ENCODE peak calls at places on chromosomes 2 and 18, in nine cellular contexts. One of them, this sample, is unnamed. For H3K4me1, the result is how much of the 10 kb centered on the place peaks cover.

GRCh38 chr18:48391863-48392262 is 17.3 kb downstream of the ZBTB7C start:
- DNase-seq in IMR-90: no peak
- DNase-seq in adrenal gland: peak
- DNase-seq in prostate gland: peak
- DNase-seq in heart left ventricle: peak
- DNase-seq in neural progenitor cell: no peak
- DNase-seq in heart right ventricle: peak
- DNase-seq in SJSA1: no peak
- DNase-seq in A673: no peak
- DNase-seq in this sample: no peak

GRCh38 chr2:61949458-61950107 is 44.1 kb downstream of the COMMD1 start:
- DNase-seq in IMR-90: no peak
- DNase-seq in adrenal gland: no peak
- DNase-seq in prostate gland: peak
- DNase-seq in heart left ventricle: no peak
- DNase-seq in neural progenitor cell: no peak
- DNase-seq in heart right ventricle: no peak
- DNase-seq in SJSA1: no peak
- DNase-seq in A673: no peak
- DNase-seq in this sample: no peak

GRCh38 chr2:11248-11941 is 34.9 kb downstream of the FAM110C start:
- DNase-seq in IMR-90: peak
- DNase-seq in adrenal gland: peak
- DNase-seq in prostate gland: no peak
- DNase-seq in heart left ventricle: no peak
- DNase-seq in neural progenitor cell: peak
- DNase-seq in heart right ventricle: peak
- DNase-seq in SJSA1: peak
- DNase-seq in A673: peak
- DNase-seq in this sample: peak

GRCh38 chr2:217248312-217248935 is 388.6 kb upstream of the TNP1 start:
- DNase-seq in IMR-90: peak
- DNase-seq in adrenal gland: no peak
- DNase-seq in prostate gland: peak
- DNase-seq in heart left ventricle: peak
- DNase-seq in neural progenitor cell: no peak
- DNase-seq in heart right ventricle: peak
- DNase-seq in SJSA1: peak
- DNase-seq in A673: peak
- DNase-seq in this sample: peak

GRCh38 chr2:140808816-140809215 is 1322.0 kb downstream of the LRP1B start:
- DNase-seq in IMR-90: no peak
- DNase-seq in adrenal gland: no peak
- DNase-seq in prostate gland: no peak
- DNase-seq in heart left ventricle: no peak
- DNase-seq in neural progenitor cell: peak
- DNase-seq in heart right ventricle: no peak
- DNase-seq in SJSA1: no peak
- DNase-seq in A673: peak
- DNase-seq in this sample: no peak

GRCh38 chr2:140600116-140600515 is 1530.7 kb downstream of the LRP1B start:
- DNase-seq in IMR-90: peak
- DNase-seq in adrenal gland: no peak
- DNase-seq in prostate gland: no peak
- DNase-seq in heart left ventricle: no peak
- DNase-seq in neural progenitor cell: no peak
- DNase-seq in heart right ventricle: no peak
- DNase-seq in SJSA1: no peak
- DNase-seq in A673: peak
- DNase-seq in this sample: no peak

GRCh38 chr18:54843302-54843701 is 15.0 kb downstream of the RAB27B start:
- DNase-seq in IMR-90: peak
- DNase-seq in adrenal gland: no peak
- DNase-seq in prostate gland: no peak
- DNase-seq in heart left ventricle: no peak
- DNase-seq in neural progenitor cell: no peak
- DNase-seq in heart right ventricle: no peak
- DNase-seq in SJSA1: no peak
- DNase-seq in A673: no peak
- DNase-seq in this sample: no peak

GRCh38 chr2:178392215-178392614 is 58.8 kb downstream of the PRKRA start:
- DNase-seq in IMR-90: peak
- DNase-seq in adrenal gland: no peak
- DNase-seq in prostate gland: no peak
- DNase-seq in heart left ventricle: no peak
- DNase-seq in neural progenitor cell: no peak
- DNase-seq in heart right ventricle: no peak
- DNase-seq in SJSA1: no peak
- DNase-seq in A673: no peak
- DNase-seq in this sample: no peak

GRCh38 chr2:222875482-222875881 is 14.6 kb downstream of the ACSL3 start:
- DNase-seq in IMR-90: no peak
- DNase-seq in adrenal gland: no peak
- DNase-seq in prostate gland: no peak
- DNase-seq in heart left ventricle: no peak
- DNase-seq in neural progenitor cell: no peak
- DNase-seq in heart right ventricle: no peak
- DNase-seq in SJSA1: no peak
- DNase-seq in A673: no peak
- DNase-seq in this sample: no peak
- H3K4me1 ChIP-seq in IMR-90: under half
- H3K4me1 ChIP-seq in adrenal gland: under half
- H3K4me1 ChIP-seq in prostate gland: under half
- H3K4me1 ChIP-seq in heart left ventricle: under half
- H3K4me1 ChIP-seq in neural progenitor cell: under half
- H3K4me1 ChIP-seq in heart right ventricle: under half
- H3K4me1 ChIP-seq in SJSA1: under half
- H3K4me1 ChIP-seq in A673: under half
- H3K4me1 ChIP-seq in this sample: under half

GRCh38 chr2:157414050-157414449 is 29.8 kb downstream of the CYTIP start:
- DNase-seq in IMR-90: no peak
- DNase-seq in adrenal gland: no peak
- DNase-seq in prostate gland: no peak
- DNase-seq in heart left ventricle: no peak
- DNase-seq in neural progenitor cell: no peak
- DNase-seq in heart right ventricle: no peak
- DNase-seq in SJSA1: no peak
- DNase-seq in A673: no peak
- DNase-seq in this sample: no peak
- H3K27ac ChIP-seq in IMR-90: no peak
- H3K27ac ChIP-seq in adrenal gland: no peak
- H3K27ac ChIP-seq in prostate gland: no peak
- H3K27ac ChIP-seq in heart left ventricle: no peak
- H3K27ac ChIP-seq in neural progenitor cell: no peak
- H3K27ac ChIP-seq in heart right ventricle: no peak
- H3K27ac ChIP-seq in SJSA1: no peak
- H3K27ac ChIP-seq in A673: no peak
- H3K27ac ChIP-seq in this sample: no peak

DNA sequence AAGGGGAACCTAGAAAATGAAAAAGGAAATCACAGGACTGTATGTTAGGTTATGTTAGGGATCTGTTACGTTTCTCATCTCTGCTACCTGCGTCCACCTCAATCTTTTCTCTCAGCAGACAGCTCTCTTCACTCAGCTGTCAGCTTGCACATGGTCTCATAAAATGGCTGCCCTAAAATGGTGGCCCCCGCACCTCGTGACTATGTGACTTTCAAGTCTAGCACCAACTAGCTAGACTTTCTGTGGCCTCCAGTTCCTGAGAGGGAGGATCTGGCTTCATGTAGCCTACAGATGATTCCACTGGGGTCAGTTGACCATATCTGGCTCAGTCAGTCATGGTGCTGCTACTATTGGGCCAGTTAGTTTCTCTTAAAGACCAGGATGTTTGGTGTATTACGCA is 147.2 kb upstream of the SLC1A4 start:
- DNase-seq in IMR-90: no peak
- DNase-seq in adrenal gland: no peak
- DNase-seq in prostate gland: no peak
- DNase-seq in heart left ventricle: no peak
- DNase-seq in neural progenitor cell: no peak
- DNase-seq in heart right ventricle: no peak
- DNase-seq in SJSA1: no peak
- DNase-seq in A673: no peak
- DNase-seq in this sample: no peak
- H3K4me1 ChIP-seq in IMR-90: under half
- H3K4me1 ChIP-seq in adrenal gland: under half
- H3K4me1 ChIP-seq in prostate gland: under half
- H3K4me1 ChIP-seq in heart left ventricle: under half
- H3K4me1 ChIP-seq in neural progenitor cell: under half
- H3K4me1 ChIP-seq in heart right ventricle: under half
- H3K4me1 ChIP-seq in SJSA1: under half
- H3K4me1 ChIP-seq in A673: under half
- H3K4me1 ChIP-seq in this sample: under half

DNA sequence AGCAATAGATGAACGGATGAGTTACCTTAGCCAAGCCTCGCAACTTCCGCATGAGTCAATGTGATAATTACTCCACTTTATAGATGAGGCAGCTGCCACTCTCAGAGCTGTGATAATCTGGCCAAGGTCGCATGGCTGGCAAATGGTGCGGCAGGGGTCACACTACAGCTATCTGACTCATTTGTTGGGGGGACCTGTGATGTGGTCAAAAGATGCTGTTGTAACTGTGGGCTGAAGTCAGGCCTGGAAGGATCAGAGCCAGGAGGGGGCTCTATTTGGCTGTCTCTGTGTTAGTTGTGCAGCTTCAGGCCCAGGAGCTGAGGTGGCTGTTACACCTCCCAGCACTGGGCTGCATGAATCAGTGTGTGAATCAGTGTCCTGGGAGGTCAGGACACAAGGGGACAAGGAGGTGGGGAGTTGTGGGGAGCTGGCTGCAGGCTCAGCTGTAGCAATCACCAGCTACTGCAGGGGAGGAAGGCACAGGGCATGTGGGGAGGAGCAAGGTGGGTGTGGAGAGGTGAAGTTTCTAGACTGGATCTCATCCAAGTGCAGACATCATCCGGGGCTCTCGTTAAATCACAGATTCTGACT is 33.1 kb downstream of the NGEF start:
- DNase-seq in IMR-90: peak
- DNase-seq in adrenal gland: peak
- DNase-seq in prostate gland: no peak
- DNase-seq in heart left ventricle: no peak
- DNase-seq in neural progenitor cell: no peak
- DNase-seq in heart right ventricle: no peak
- DNase-seq in SJSA1: peak
- DNase-seq in A673: no peak
- DNase-seq in this sample: no peak
- H3K27ac ChIP-seq in IMR-90: no peak
- H3K27ac ChIP-seq in adrenal gland: no peak
- H3K27ac ChIP-seq in prostate gland: no peak
- H3K27ac ChIP-seq in heart left ventricle: no peak
- H3K27ac ChIP-seq in neural progenitor cell: no peak
- H3K27ac ChIP-seq in heart right ventricle: no peak
- H3K27ac ChIP-seq in SJSA1: no peak
- H3K27ac ChIP-seq in A673: no peak
- H3K27ac ChIP-seq in this sample: no peak

GRCh38 chr2:201258666-201258999 is 1.7 kb upstream of the CASP8 start:
- DNase-seq in IMR-90: no peak
- DNase-seq in adrenal gland: no peak
- DNase-seq in prostate gland: no peak
- DNase-seq in heart left ventricle: no peak
- DNase-seq in neural progenitor cell: peak
- DNase-seq in heart right ventricle: no peak
- DNase-seq in SJSA1: no peak
- DNase-seq in A673: peak
- DNase-seq in this sample: no peak
- H3K4me1 ChIP-seq in IMR-90: under half
- H3K4me1 ChIP-seq in adrenal gland: under half
- H3K4me1 ChIP-seq in prostate gland: under half
- H3K4me1 ChIP-seq in heart left ventricle: under half
- H3K4me1 ChIP-seq in neural progenitor cell: under half
- H3K4me1 ChIP-seq in heart right ventricle: under half
- H3K4me1 ChIP-seq in SJSA1: under half
- H3K4me1 ChIP-seq in A673: under half
- H3K4me1 ChIP-seq in this sample: under half

DNA sequence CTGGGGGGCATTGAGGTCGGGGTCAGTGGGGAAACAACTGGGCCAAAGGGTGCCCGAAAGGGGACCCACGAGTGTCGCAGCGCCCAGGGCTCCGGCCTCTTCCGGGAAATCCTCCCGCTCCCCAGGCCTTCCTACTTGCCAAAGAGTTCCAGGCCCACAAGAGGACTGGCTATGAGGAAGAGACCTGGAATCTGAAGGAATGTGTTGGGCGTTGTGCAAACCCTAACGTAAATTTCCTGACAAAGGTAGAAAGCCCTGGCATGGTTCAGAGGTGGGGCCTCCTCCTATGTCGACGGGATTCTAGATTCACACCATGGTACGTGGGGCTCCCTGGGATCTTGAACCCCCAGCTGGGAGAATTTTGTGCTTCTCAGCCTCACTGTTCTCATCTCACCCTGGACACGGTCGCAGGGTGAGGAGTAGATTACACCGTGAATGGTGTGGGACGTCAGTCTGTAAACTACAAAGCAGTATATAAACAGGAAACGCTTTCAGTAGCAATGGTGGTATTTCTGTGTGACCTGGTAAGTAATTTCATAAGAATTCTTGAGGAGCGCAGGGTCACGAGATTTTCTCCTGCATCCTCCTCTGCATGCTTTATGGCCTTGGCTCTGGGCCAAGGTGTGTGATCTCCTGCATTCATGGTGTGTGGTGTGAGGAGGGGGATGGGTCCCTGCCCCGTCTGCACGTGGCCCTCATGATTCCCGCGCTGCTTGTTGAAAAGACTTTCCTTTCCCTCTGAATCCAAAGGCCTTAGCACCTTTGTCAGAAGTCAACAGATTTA is 868 bp downstream of the HSBP1L1 start:
- DNase-seq in IMR-90: peak
- DNase-seq in adrenal gland: peak
- DNase-seq in prostate gland: no peak
- DNase-seq in heart left ventricle: no peak
- DNase-seq in neural progenitor cell: no peak
- DNase-seq in heart right ventricle: no peak
- DNase-seq in SJSA1: peak
- DNase-seq in A673: peak
- DNase-seq in this sample: peak
- H3K27ac ChIP-seq in IMR-90: peak
- H3K27ac ChIP-seq in adrenal gland: peak
- H3K27ac ChIP-seq in prostate gland: peak
- H3K27ac ChIP-seq in heart left ventricle: peak
- H3K27ac ChIP-seq in neural progenitor cell: no peak
- H3K27ac ChIP-seq in heart right ventricle: peak
- H3K27ac ChIP-seq in SJSA1: peak
- H3K27ac ChIP-seq in A673: peak
- H3K27ac ChIP-seq in this sample: peak